ENCODE peak calls at places on chromosomes 5 and 9, in five cellular contexts. M is AG09319, F is GM12865, Y is RCC 7860, P is iris pigment epithelial cell. S is an unnamed sample.

GRCh38 chr5:89275206-89275605 is 392.2 kb upstream of the MEF2C start:
- DNase-seq in M (no peak), Y (no peak), F (no peak), P (no peak), S (no peak)

GRCh38 chr5:129767927-129768380 is 20.1 kb downstream of the MINAR2 start:
- DNase-seq in Y (peak; percentile 74), F (peak; percentile 85), M (peak; percentile 70), P (peak; percentile 84), S (peak; percentile 92)

GRCh38 chr5:169650701-169651331 is 13.7 kb downstream of the DOCK2 start:
- DNase-seq in M (no peak), P (peak; percentile 92), Y (peak; percentile 71), F (peak; percentile 88), S (peak; percentile 87)

GRCh38 chr5:132459983-132460834 is 30.4 kb downstream of the IRF1 start:
- DNase-seq in P (no peak), Y (no peak), F (peak; percentile 50), M (no peak), S (no peak)

GRCh38 chr9:35791321-35791921 is at the start of gene NPR2:
- DNase-seq in F (no peak), Y (no peak), P (no peak), M (no peak), S (no peak)

GRCh38 chr9:125142560-125143376 is 560 bp downstream of the SCAI start:
- DNase-seq in Y (no peak), M (no peak), P (no peak), F (peak; percentile 29), S (no peak)

GRCh38 chr5:1931590-1932138 is 48.9 kb upstream of the IRX4 start:
- DNase-seq in Y (no peak), F (no peak), M (no peak), P (no peak), S (no peak)

GRCh38 chr9:70911791-70912190 is 209.6 kb downstream of the TRPM3 start:
- DNase-seq in F (no peak), P (no peak), M (no peak), Y (no peak), S (no peak)

GRCh38 chr5:175822225-175822624 is 49.2 kb upstream of the CPLX2 start:
- DNase-seq in M (no peak), P (peak; percentile 39), F (no peak), Y (peak; percentile 72), S (no peak)

GRCh38 chr9:4389003-4389402 is 89.1 kb upstream of the GLIS3 start:
- DNase-seq in M (no peak), Y (no peak), P (no peak), F (no peak), S (no peak)

GRCh38 chr5:67395790-67396418 is 199.3 kb upstream of the CD180 start:
- DNase-seq in M (no peak), Y (no peak), P (no peak), F (no peak), S (peak; percentile 8)

GRCh38 chr9:36401179-36401740 is 1.2 kb upstream of the RNF38 start:
- DNase-seq in P (peak; percentile 72), Y (peak; percentile 42), M (no peak), F (no peak), S (peak; percentile 62)

GRCh38 chr9:129027685-129028191 is 393 bp downstream of the SH3GLB2 start:
- DNase-seq in F (peak; percentile 84), Y (peak; percentile 28), P (no peak), M (no peak), S (no peak)

GRCh38 chr9:114371986-114372917 is 15.5 kb downstream of the AKNA start:
- DNase-seq in M (no peak), F (peak; percentile 60), Y (peak; percentile 78), P (no peak), S (no peak)

GRCh38 chr5:58012103-58012502 is 447.8 kb downstream of the PLK2 start:
- DNase-seq in F (no peak), M (no peak), Y (no peak), P (peak; percentile 26), S (no peak)

GRCh38 chr9:6007770-6008168 is 7.7 kb downstream of the RANBP6 start:
- DNase-seq in Y (peak; percentile 6), M (peak; percentile 18), F (peak; percentile 81), P (peak; percentile 54), S (peak; percentile 36)

GRCh38 chr5:34677428-34677827 is 21.3 kb downstream of the RAI14 start:
- DNase-seq in F (no peak), M (no peak), Y (no peak), P (no peak), S (no peak)

GRCh38 chr9:36341936-36342577 is 58.0 kb downstream of the RNF38 start:
- DNase-seq in M (no peak), F (peak; percentile 55), Y (no peak), P (no peak), S (no peak)

GRCh38 chr9:10983251-10983650 is 370.4 kb upstream of the PTPRD start:
- DNase-seq in P (no peak), Y (no peak), M (no peak), F (no peak), S (no peak)

GRCh38 chr5:141647851-141648250 is 3.4 kb downstream of the FCHSD1 start:
- DNase-seq in P (no peak), M (no peak), Y (no peak), F (no peak), S (no peak)

GRCh38 chr9:755454-756381 is 85.8 kb upstream of the DMRT1 start:
- DNase-seq in P (peak; percentile 94), Y (peak; percentile 93), M (peak; percentile 61), F (peak; percentile 75), S (peak; percentile 86)

GRCh38 chr5:53334431-53334941 is 145.9 kb upstream of the FST start:
- DNase-seq in M (no peak), P (peak; percentile 88), Y (no peak), F (no peak), S (peak; percentile 89)

GRCh38 chr5:143316844-143317631 is 86.4 kb downstream of the NR3C1 start:
- DNase-seq in P (no peak), M (no peak), Y (no peak), F (no peak), S (peak; percentile 63)

GRCh38 chr5:50984628-50985027 is 318.2 kb downstream of the PARP8 start:
- DNase-seq in P (no peak), Y (no peak), M (no peak), F (no peak), S (no peak)

GRCh38 chr5:73135429-73136276 is 15.3 kb downstream of the TMEM171 start:
- DNase-seq in Y (no peak), F (no peak), P (peak; percentile 54), M (peak; percentile 5), S (peak; percentile 28)

GRCh38 chr9:127877566-127877998 is at the start of gene AK1:
- DNase-seq in P (peak; percentile 41), F (no peak), M (no peak), Y (peak; percentile 17), S (peak; percentile 53)

GRCh38 chr5:126544087-126544740 is 50.8 kb downstream of the ALDH7A1 start:
- DNase-seq in P (peak; percentile 62), F (peak; percentile 75), Y (peak; percentile 29), M (no peak), S (peak; percentile 29)

S was measured in fibroblast of the aortic adventitia.